ENCODE peak calls at places on chromosomes 13 and 19, in nine cellular contexts. C is tibial nerve, A is esophagus muscularis mucosa, H is astrocyte of the spinal cord, D is ascending aorta, J is H1, K is heart left ventricle, W is BJ, S is pancreas. G is an unnamed sample.

GRCh38 chr19:13100871-13101589 is 1.6 kb downstream of the LYL1 start:
- DNase-seq in C (no peak), A (no peak), H (no peak), D (no peak), J (no peak), K (no peak), W (no peak), S (no peak), G (no peak)

GRCh38 chr19:13122980-13123957 is 5.2 kb downstream of the NACC1 start:
- DNase-seq in C (no peak), A (no peak), H (no peak), D (no peak), J (no peak), K (no peak), W (no peak), S (no peak), G (no peak)

GRCh38 chr13:40613192-40613818 is 53.1 kb downstream of the FOXO1 start:
- DNase-seq in C (no peak), A (peak), H (no peak), D (no peak), J (no peak), K (peak), W (no peak), S (no peak), G (no peak)

GRCh38 chr19:7665076-7665475 is 3.8 kb upstream of the RETN start:
- DNase-seq in C (no peak), A (no peak), H (no peak), D (no peak), J (no peak), K (no peak), W (no peak), S (no peak), G (no peak)

GRCh38 chr13:87859261-87859660 is 188.1 kb downstream of the SLITRK5 start:
- DNase-seq in C (no peak), A (no peak), H (no peak), D (no peak), J (no peak), K (no peak), W (no peak), S (no peak), G (no peak)

GRCh38 chr13:108609353-108609752 is 20.1 kb upstream of the MYO16 start:
- DNase-seq in C (no peak), A (no peak), H (peak), D (no peak), J (no peak), K (no peak), W (peak), S (no peak), G (no peak)

GRCh38 chr13:33153421-33154381 is 131.9 kb downstream of the STARD13 start:
- DNase-seq in C (no peak), A (no peak), H (peak), D (no peak), J (no peak), K (peak), W (no peak), S (peak), G (peak)

GRCh38 chr13:52195052-52195837 is 35.8 kb upstream of the NEK3 start:
- DNase-seq in C (peak), A (peak), H (peak), D (peak), J (peak), K (peak), W (peak), S (peak), G (no peak)

GRCh38 chr19:49689133-49690072 is at the start of gene ADM5:
- DNase-seq in C (no peak), A (no peak), H (no peak), D (no peak), J (no peak), K (no peak), W (no peak), S (peak), G (no peak)

GRCh38 chr13:97211986-97212385 is 10.1 kb upstream of the MBNL2 start:
- DNase-seq in C (no peak), A (no peak), H (no peak), D (no peak), J (no peak), K (no peak), W (no peak), S (no peak), G (no peak)

GRCh38 chr19:16849168-16849567 is 20.0 kb downstream of the SIN3B start:
- DNase-seq in C (no peak), A (no peak), H (no peak), D (no peak), J (no peak), K (no peak), W (no peak), S (no peak), G (no peak)

GRCh38 chr13:46181799-46182490 is at the start of gene LCP1:
- DNase-seq in C (no peak), A (no peak), H (no peak), D (no peak), J (no peak), K (no peak), W (no peak), S (no peak), G (no peak)

GRCh38 chr13:70098669-70099068 is 9.0 kb upstream of the ATXN8OS start:
- DNase-seq in C (no peak), A (no peak), H (peak), D (no peak), J (no peak), K (no peak), W (no peak), S (no peak), G (no peak)

GRCh38 chr13:37621811-37622361 is 23.3 kb upstream of the POSTN start:
- DNase-seq in C (no peak), A (no peak), H (peak), D (no peak), J (no peak), K (no peak), W (peak), S (no peak), G (no peak)

GRCh38 chr19:49637865-49638350 is 2.0 kb downstream of the RRAS start:
- DNase-seq in C (peak), A (peak), H (peak), D (peak), J (peak), K (peak), W (peak), S (peak), G (peak)

GRCh38 chr13:98909016-98909415 is 68.8 kb downstream of the DOCK9 start:
- DNase-seq in C (no peak), A (no peak), H (peak), D (no peak), J (no peak), K (no peak), W (no peak), S (no peak), G (no peak)

GRCh38 chr13:24208314-24208713 is 47.8 kb downstream of the SPATA13 start:
- DNase-seq in C (no peak), A (no peak), H (peak), D (no peak), J (no peak), K (no peak), W (no peak), S (no peak), G (no peak)

GRCh38 chr13:23990443-23990842 is 93.1 kb upstream of the C1QTNF9B start:
- DNase-seq in C (no peak), A (no peak), H (no peak), D (no peak), J (no peak), K (no peak), W (no peak), S (no peak), G (no peak)

GRCh38 chr13:43357435-43358065 is 334.2 kb downstream of the DNAJC15 start:
- DNase-seq in C (no peak), A (no peak), H (no peak), D (no peak), J (no peak), K (peak), W (no peak), S (no peak), G (no peak)

GRCh38 chr19:16266586-16266942 is 58.1 kb upstream of the KLF2 start:
- DNase-seq in C (no peak), A (no peak), H (no peak), D (no peak), J (no peak), K (no peak), W (no peak), S (no peak), G (no peak)

GRCh38 chr13:61149333-61149730 is 266.3 kb downstream of the PCDH20 start:
- DNase-seq in C (no peak), A (no peak), H (no peak), D (no peak), J (no peak), K (no peak), W (no peak), S (no peak), G (no peak)

GRCh38 chr13:70527553-70527952 is 419.3 kb upstream of the KLHL1 start:
- DNase-seq in C (no peak), A (no peak), H (no peak), D (no peak), J (no peak), K (no peak), W (no peak), S (no peak), G (no peak)

GRCh38 chr13:42577538-42577937 is 3.6 kb downstream of the TNFSF11 start:
- DNase-seq in C (no peak), A (no peak), H (no peak), D (no peak), J (no peak), K (no peak), W (no peak), S (no peak), G (no peak)

GRCh38 chr13:36543671-36544070 is 111.4 kb downstream of the CCNA1 start:
- DNase-seq in C (no peak), A (no peak), H (no peak), D (no peak), J (no peak), K (no peak), W (no peak), S (no peak), G (no peak)

GRCh38 chr13:19967619-19968018 is 9.1 kb downstream of the ZMYM2 start:
- DNase-seq in C (no peak), A (no peak), H (no peak), D (no peak), J (no peak), K (no peak), W (no peak), S (no peak), G (no peak)

GRCh38 chr13:29411493-29411892 is 184.0 kb downstream of the SLC7A1 start:
- DNase-seq in C (no peak), A (no peak), H (peak), D (no peak), J (no peak), K (no peak), W (peak), S (no peak), G (no peak)

GRCh38 chr13:43057653-43058317 is 34.4 kb downstream of the DNAJC15 start:
- DNase-seq in C (no peak), A (no peak), H (peak), D (no peak), J (no peak), K (peak), W (no peak), S (no peak), G (no peak)

DNA sequence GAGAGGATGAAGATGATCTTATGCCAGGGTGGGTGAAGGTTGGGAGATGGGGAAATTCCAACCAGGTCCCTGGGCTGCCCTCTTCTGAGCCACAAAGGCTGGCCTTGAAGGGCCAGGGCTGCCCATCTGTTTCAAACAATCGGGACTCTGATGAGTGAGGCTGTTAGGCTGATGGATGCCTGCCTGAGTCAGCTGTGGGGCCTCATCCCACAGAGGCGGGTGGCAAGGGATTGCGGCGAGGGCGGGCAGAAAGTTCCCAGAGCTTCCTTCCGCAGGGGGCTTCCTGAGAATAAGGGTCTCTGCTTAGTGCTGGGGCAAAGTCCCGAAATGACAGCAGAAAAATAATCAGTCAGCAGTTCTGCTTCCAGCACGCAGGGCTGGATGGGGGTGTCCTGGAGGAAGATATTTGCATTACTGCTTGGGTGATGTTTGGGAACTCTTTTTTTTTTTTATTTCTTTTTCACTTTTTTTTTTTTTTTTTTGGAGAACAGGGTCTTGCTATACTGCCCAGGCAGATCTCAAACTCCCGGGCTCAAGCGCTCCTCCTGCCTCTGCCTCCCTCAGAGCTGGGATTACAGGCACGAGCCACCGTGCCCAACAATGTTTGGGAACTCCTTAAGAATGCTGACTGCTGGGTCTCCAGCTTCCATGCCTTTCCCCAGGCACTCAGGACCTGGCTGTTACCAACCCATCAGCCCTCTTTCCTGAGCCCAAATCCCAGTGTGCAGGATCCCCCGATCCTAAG is 14.1 kb downstream of the SH3GL1 start:
- DNase-seq in C (no peak), A (no peak), H (peak), D (no peak), J (no peak), K (no peak), W (no peak), S (no peak), G (no peak)
- TF ChIP-seq CTCF in C (peak), A (no peak), H (peak), D (no peak), J (no peak), K (no peak), W (peak), S (no peak), G (no peak)

GRCh38 chr19:41447732-41448332 is 4.9 kb downstream of the ERICH4 start:
- DNase-seq in C (no peak), A (no peak), H (no peak), D (no peak), J (no peak), K (no peak), W (no peak), S (no peak), G (no peak)
- TF ChIP-seq CTCF in C (no peak), A (no peak), H (no peak), D (no peak), J (no peak), K (no peak), W (no peak), S (no peak), G (no peak)

DNA sequence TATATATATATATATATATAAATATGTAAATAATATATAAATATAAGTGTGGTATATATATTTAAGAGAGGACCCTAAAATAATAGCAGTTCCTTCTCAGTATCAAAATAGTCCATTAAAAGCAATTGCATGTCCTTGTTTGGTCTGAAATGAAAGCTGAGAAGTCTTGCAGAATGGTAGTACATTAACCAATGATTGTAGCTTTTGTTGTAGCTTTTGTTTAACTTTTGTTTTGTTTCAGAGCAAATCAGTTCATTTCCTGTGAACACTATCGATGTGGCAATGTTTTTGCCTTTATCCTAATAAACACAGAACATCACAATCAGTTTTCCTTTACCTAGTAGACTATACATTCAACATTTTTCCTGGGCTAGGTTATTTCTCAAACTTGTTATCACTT is 1256.2 kb upstream of the SPRY2 start:
- DNase-seq in C (no peak), A (no peak), H (no peak), D (no peak), J (no peak), K (no peak), W (no peak), S (no peak), G (no peak)
- TF ChIP-seq CTCF in C (no peak), A (no peak), H (no peak), D (no peak), J (no peak), K (no peak), W (no peak), S (no peak), G (no peak)

GRCh38 chr13:113124211-113125025 is 1.8 kb downstream of the F10 start:
- DNase-seq in C (no peak), A (no peak), H (no peak), D (no peak), J (no peak), K (no peak), W (no peak), S (no peak), G (peak)

GRCh38 chr13:113121183-113121927 is 1.2 kb upstream of the F10 start:
- DNase-seq in C (no peak), A (no peak), H (no peak), D (no peak), J (no peak), K (no peak), W (no peak), S (peak), G (peak)

GRCh38 chr13:113121928-113122420 is 625 bp upstream of the F10 start:
- DNase-seq in C (no peak), A (no peak), H (no peak), D (no peak), J (no peak), K (no peak), W (no peak), S (peak), G (peak)

GRCh38 chr13:113123226-113124150 is 889 bp downstream of the F10 start:
- DNase-seq in C (no peak), A (no peak), H (no peak), D (no peak), J (no peak), K (no peak), W (no peak), S (no peak), G (peak)

GRCh38 chr13:113122571-113123225 is at the start of gene F10:
- DNase-seq in C (peak), A (no peak), H (peak), D (no peak), J (no peak), K (peak), W (peak), S (peak), G (peak)
- TF ChIP-seq CTCF in C (peak), A (no peak), H (no peak), D (no peak), J (no peak), K (no peak), W (no peak), S (no peak), G (no peak)

GRCh38 chr19:56837004-56837403 is 3.5 kb downstream of the PEG3 start:
- DNase-seq in C (no peak), A (no peak), H (no peak), D (no peak), J (no peak), K (peak), W (no peak), S (no peak), G (no peak)

GRCh38 chr19:56836059-56836458 is 4.5 kb downstream of the PEG3 start:
- DNase-seq in C (no peak), A (no peak), H (no peak), D (no peak), J (no peak), K (no peak), W (no peak), S (no peak), G (no peak)

GRCh38 chr19:56838680-56838929 is 1.9 kb downstream of the PEG3 start:
- DNase-seq in C (no peak), A (no peak), H (no peak), D (no peak), J (no peak), K (no peak), W (no peak), S (no peak), G (no peak)

GRCh38 chr19:56837892-56838679 is 2.4 kb downstream of the PEG3 start:
- DNase-seq in C (peak), A (no peak), H (peak), D (peak), J (no peak), K (peak), W (no peak), S (peak), G (no peak)

DNA sequence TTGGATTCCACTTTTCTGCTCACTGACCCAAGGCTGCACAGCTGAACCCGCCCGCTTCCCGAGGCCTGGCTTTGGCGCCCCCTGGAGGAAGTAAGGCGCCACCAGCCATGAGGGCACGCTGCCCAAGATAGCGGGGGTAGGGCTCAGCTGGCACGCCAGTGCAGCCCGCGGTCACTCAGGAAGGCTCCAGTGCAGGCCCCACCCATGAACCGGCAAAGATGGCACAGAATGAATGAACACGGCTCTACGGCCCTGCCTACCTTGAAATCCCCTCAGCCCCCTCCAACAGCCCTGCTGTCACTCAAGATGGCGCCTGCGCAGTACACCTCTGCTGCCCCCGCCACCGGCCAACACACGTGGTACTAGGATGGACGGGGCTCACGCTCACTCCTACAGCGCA is 3.0 kb downstream of the PEG3 start:
- DNase-seq in C (peak), A (no peak), H (peak), D (peak), J (no peak), K (peak), W (no peak), S (peak), G (no peak)
- TF ChIP-seq CTCF in C (peak), A (peak), H (peak), D (peak), J (peak), K (peak), W (no peak), S (peak), G (no peak)

DNA sequence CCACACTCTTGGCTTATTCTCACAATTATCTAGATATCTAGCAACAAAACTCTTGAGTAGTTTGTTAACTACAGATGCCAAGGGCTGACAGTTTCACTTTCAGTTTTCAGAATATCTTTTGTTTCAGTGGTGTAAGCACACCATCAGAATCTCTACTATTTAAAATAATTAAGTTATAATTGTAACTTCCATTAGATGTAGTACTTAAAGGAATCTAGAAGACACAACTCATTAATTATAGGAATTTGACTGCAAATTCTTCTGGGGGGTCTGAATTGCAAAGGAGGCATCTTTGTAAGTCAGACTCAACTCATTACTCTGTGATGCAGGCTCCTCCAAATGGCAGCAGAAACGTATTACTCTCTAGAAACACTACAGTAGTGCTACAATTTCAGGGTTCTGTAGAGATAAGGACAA is 44.9 kb upstream of the USPL1 start:
- DNase-seq in C (no peak), A (no peak), H (peak), D (no peak), J (no peak), K (peak), W (no peak), S (no peak), G (no peak)
- TF ChIP-seq CTCF in C (peak), A (peak), H (peak), D (no peak), J (no peak), K (no peak), W (peak), S (no peak), G (peak)